ENCODE peak calls at places on chromosomes 4 and X, in ten cellular contexts. One of them, this sample, is unnamed.

GRCh38 chrX:124862304-124862703 is 457.4 kb upstream of the TEX13C start:
- DNase-seq in suprapubic skin: no peak
- DNase-seq in NT2/D1: no peak
- DNase-seq in HepG2: no peak
- DNase-seq in tibial nerve: no peak
- DNase-seq in mucosa of descending colon: no peak
- DNase-seq in left lung: no peak
- DNase-seq in neural progenitor cell: no peak
- DNase-seq in ovary: no peak
- DNase-seq in testis: no peak
- DNase-seq in this sample: no peak

GRCh38 chrX:118495958-118496762 is 545 bp downstream of the DOCK11 start:
- DNase-seq in suprapubic skin: no peak
- DNase-seq in NT2/D1: no peak
- DNase-seq in HepG2: no peak
- DNase-seq in tibial nerve: no peak
- DNase-seq in mucosa of descending colon: peak; percentile 60
- DNase-seq in left lung: peak; percentile 90
- DNase-seq in neural progenitor cell: peak; percentile 61
- DNase-seq in ovary: peak; percentile 9
- DNase-seq in testis: peak; percentile 26
- DNase-seq in this sample: peak; percentile 62

GRCh38 chrX:2497961-2498780 is 2.6 kb downstream of the DHRSX start:
- DNase-seq in suprapubic skin: no peak
- DNase-seq in NT2/D1: no peak
- DNase-seq in HepG2: peak; percentile 97
- DNase-seq in tibial nerve: no peak
- DNase-seq in mucosa of descending colon: peak; percentile 65
- DNase-seq in left lung: no peak
- DNase-seq in neural progenitor cell: no peak
- DNase-seq in ovary: no peak
- DNase-seq in testis: peak; percentile 63
- DNase-seq in this sample: peak; percentile 27

GRCh38 chr4:153274967-153275366 is 69.5 kb upstream of the MND1 start:
- DNase-seq in suprapubic skin: no peak
- DNase-seq in NT2/D1: no peak
- DNase-seq in HepG2: no peak
- DNase-seq in tibial nerve: no peak
- DNase-seq in mucosa of descending colon: no peak
- DNase-seq in left lung: no peak
- DNase-seq in neural progenitor cell: no peak
- DNase-seq in ovary: no peak
- DNase-seq in testis: no peak
- DNase-seq in this sample: no peak

GRCh38 chr4:3079694-3080123 is 5.2 kb downstream of the HTT start:
- DNase-seq in suprapubic skin: no peak
- DNase-seq in NT2/D1: no peak
- DNase-seq in HepG2: no peak
- DNase-seq in tibial nerve: no peak
- DNase-seq in mucosa of descending colon: no peak
- DNase-seq in left lung: no peak
- DNase-seq in neural progenitor cell: no peak
- DNase-seq in ovary: no peak
- DNase-seq in testis: no peak
- DNase-seq in this sample: no peak

GRCh38 chrX:68997911-68998310 is 167.3 kb downstream of the PJA1 start:
- DNase-seq in suprapubic skin: no peak
- DNase-seq in NT2/D1: no peak
- DNase-seq in HepG2: no peak
- DNase-seq in tibial nerve: no peak
- DNase-seq in mucosa of descending colon: peak; percentile 29
- DNase-seq in left lung: no peak
- DNase-seq in neural progenitor cell: no peak
- DNase-seq in ovary: peak; percentile 71
- DNase-seq in testis: peak; percentile 64
- DNase-seq in this sample: peak; percentile 31

GRCh38 chrX:125236955-125237354 is 82.7 kb upstream of the TEX13C start:
- DNase-seq in suprapubic skin: no peak
- DNase-seq in NT2/D1: no peak
- DNase-seq in HepG2: no peak
- DNase-seq in tibial nerve: no peak
- DNase-seq in mucosa of descending colon: no peak
- DNase-seq in left lung: no peak
- DNase-seq in neural progenitor cell: no peak
- DNase-seq in ovary: no peak
- DNase-seq in testis: no peak
- DNase-seq in this sample: no peak

GRCh38 chr4:139651282-139652194 is 14.1 kb upstream of the MGST2 start:
- DNase-seq in suprapubic skin: peak; percentile 93
- DNase-seq in NT2/D1: peak; percentile 49
- DNase-seq in HepG2: peak; percentile 56
- DNase-seq in tibial nerve: peak; percentile 45
- DNase-seq in mucosa of descending colon: peak; percentile 74
- DNase-seq in left lung: no peak
- DNase-seq in neural progenitor cell: peak; percentile 79
- DNase-seq in ovary: peak; percentile 92
- DNase-seq in testis: peak; percentile 90
- DNase-seq in this sample: peak; percentile 78

GRCh38 chr4:107380190-107380589 is 339.8 kb downstream of the PAPSS1 start:
- DNase-seq in suprapubic skin: no peak
- DNase-seq in NT2/D1: no peak
- DNase-seq in HepG2: no peak
- DNase-seq in tibial nerve: no peak
- DNase-seq in mucosa of descending colon: no peak
- DNase-seq in left lung: no peak
- DNase-seq in neural progenitor cell: no peak
- DNase-seq in ovary: no peak
- DNase-seq in testis: no peak
- DNase-seq in this sample: no peak

GRCh38 chr4:153676491-153676890 is 7.6 kb upstream of the TLR2 start:
- DNase-seq in suprapubic skin: no peak
- DNase-seq in NT2/D1: no peak
- DNase-seq in HepG2: no peak
- DNase-seq in tibial nerve: no peak
- DNase-seq in mucosa of descending colon: no peak
- DNase-seq in left lung: no peak
- DNase-seq in neural progenitor cell: no peak
- DNase-seq in ovary: no peak
- DNase-seq in testis: no peak
- DNase-seq in this sample: no peak

GRCh38 chrX:7904557-7904956 is 22.7 kb downstream of the PNPLA4 start:
- DNase-seq in suprapubic skin: no peak
- DNase-seq in NT2/D1: no peak
- DNase-seq in HepG2: no peak
- DNase-seq in tibial nerve: no peak
- DNase-seq in mucosa of descending colon: no peak
- DNase-seq in left lung: no peak
- DNase-seq in neural progenitor cell: no peak
- DNase-seq in ovary: no peak
- DNase-seq in testis: no peak
- DNase-seq in this sample: no peak

GRCh38 chrX:47817897-47818296 is 18.8 kb upstream of the ZNF81 start:
- DNase-seq in suprapubic skin: no peak
- DNase-seq in NT2/D1: no peak
- DNase-seq in HepG2: no peak
- DNase-seq in tibial nerve: no peak
- DNase-seq in mucosa of descending colon: no peak
- DNase-seq in left lung: no peak
- DNase-seq in neural progenitor cell: no peak
- DNase-seq in ovary: no peak
- DNase-seq in testis: no peak
- DNase-seq in this sample: no peak

GRCh38 chr4:173318648-173319211 is 15.4 kb downstream of the HMGB2 start:
- DNase-seq in suprapubic skin: no peak
- DNase-seq in NT2/D1: no peak
- DNase-seq in HepG2: peak; percentile 10
- DNase-seq in tibial nerve: no peak
- DNase-seq in mucosa of descending colon: no peak
- DNase-seq in left lung: no peak
- DNase-seq in neural progenitor cell: no peak
- DNase-seq in ovary: no peak
- DNase-seq in testis: no peak
- DNase-seq in this sample: no peak
- H3K36me3 ChIP-seq in suprapubic skin: peaks cover 22% of the 10 kb centered on the region
- H3K36me3 ChIP-seq in NT2/D1: peaks cover 38% of the 10 kb centered on the region
- H3K36me3 ChIP-seq in HepG2: no peaks in the 10 kb centered on the region
- H3K36me3 ChIP-seq in tibial nerve: peaks cover 52% of the 10 kb centered on the region
- H3K36me3 ChIP-seq in mucosa of descending colon: no peaks in the 10 kb centered on the region
- H3K36me3 ChIP-seq in left lung: no peaks in the 10 kb centered on the region
- H3K36me3 ChIP-seq in neural progenitor cell: no peaks in the 10 kb centered on the region
- H3K36me3 ChIP-seq in ovary: no peaks in the 10 kb centered on the region
- H3K36me3 ChIP-seq in testis: no peaks in the 10 kb centered on the region
- H3K36me3 ChIP-seq in this sample: no peaks in the 10 kb centered on the region

DNA sequence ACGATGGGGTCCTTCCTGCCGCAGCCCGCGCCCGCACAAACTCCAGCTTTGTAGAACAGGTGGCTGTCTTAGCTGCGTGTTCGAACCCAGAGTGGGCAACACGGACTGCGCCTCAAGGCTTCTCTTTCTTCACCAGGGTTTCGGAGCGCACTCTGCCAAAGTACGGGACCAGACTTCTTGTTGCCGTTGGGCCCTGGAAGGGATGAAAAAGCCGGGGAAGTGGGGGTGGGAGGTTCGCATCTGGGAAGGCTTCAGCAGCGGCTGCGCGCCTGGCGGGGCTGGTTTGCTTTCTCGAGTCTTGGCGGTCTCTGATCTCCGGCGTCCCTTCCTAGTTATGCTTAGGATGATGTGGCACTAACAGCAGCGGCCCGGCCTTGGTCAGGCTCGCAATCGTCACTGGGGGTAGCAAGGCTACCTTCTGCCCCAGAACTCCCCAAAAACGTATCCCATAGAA is 673 bp downstream of the PARM1 start:
- DNase-seq in suprapubic skin: no peak
- DNase-seq in NT2/D1: no peak
- DNase-seq in HepG2: no peak
- DNase-seq in tibial nerve: no peak
- DNase-seq in mucosa of descending colon: peak; percentile 51
- DNase-seq in left lung: peak; percentile 77
- DNase-seq in neural progenitor cell: peak; percentile 27
- DNase-seq in ovary: peak; percentile 8
- DNase-seq in testis: peak; percentile 52
- DNase-seq in this sample: peak; percentile 40
- H3K4me3 ChIP-seq in suprapubic skin: peak overlapping the region; percentile 59
- H3K4me3 ChIP-seq in NT2/D1: peak overlapping the region; percentile 62
- H3K4me3 ChIP-seq in HepG2: peak overlapping the region; percentile 30
- H3K4me3 ChIP-seq in tibial nerve: peak overlapping the region; percentile 49
- H3K4me3 ChIP-seq in mucosa of descending colon: peak overlapping the region; percentile 37
- H3K4me3 ChIP-seq in left lung: peak overlapping the region; percentile 53
- H3K4me3 ChIP-seq in neural progenitor cell: peak overlapping the region; percentile 68
- H3K4me3 ChIP-seq in ovary: peak overlapping the region; percentile 78
- H3K4me3 ChIP-seq in testis: peak overlapping the region; percentile 82
- H3K4me3 ChIP-seq in this sample: peak overlapping the region; percentile 72

DNA sequence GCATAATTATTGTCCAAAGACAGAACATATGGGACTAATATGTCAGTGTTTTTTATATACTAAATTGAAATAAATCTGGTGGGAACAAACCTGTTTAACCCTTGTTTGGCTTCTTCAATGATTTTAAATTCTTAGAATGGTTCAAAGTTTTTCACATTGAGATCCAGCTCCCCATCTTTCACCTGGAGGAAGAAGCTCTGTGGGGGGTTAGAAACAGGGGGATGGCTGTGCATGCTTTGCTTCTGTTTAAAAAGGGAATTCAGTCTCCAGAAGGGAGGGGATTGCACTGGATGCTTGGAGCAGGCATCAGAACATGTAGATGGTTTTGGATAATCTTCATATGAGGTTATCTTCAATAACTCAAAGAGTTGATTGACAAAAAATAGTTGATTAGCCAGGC is 72.1 kb downstream of the GALNT7 start:
- DNase-seq in suprapubic skin: no peak
- DNase-seq in NT2/D1: no peak
- DNase-seq in HepG2: no peak
- DNase-seq in tibial nerve: no peak
- DNase-seq in mucosa of descending colon: no peak
- DNase-seq in left lung: no peak
- DNase-seq in neural progenitor cell: no peak
- DNase-seq in ovary: no peak
- DNase-seq in testis: no peak
- DNase-seq in this sample: no peak
- H3K4me1 ChIP-seq in suprapubic skin: peaks cover 15% of the 10 kb centered on the region
- H3K4me1 ChIP-seq in NT2/D1: peaks cover 2% of the 10 kb centered on the region
- H3K4me1 ChIP-seq in HepG2: no peaks in the 10 kb centered on the region
- H3K4me1 ChIP-seq in tibial nerve: no peaks in the 10 kb centered on the region
- H3K4me1 ChIP-seq in mucosa of descending colon: peaks cover 8% of the 10 kb centered on the region
- H3K4me1 ChIP-seq in left lung: no peaks in the 10 kb centered on the region
- H3K4me1 ChIP-seq in neural progenitor cell: peaks cover 41% of the 10 kb centered on the region
- H3K4me1 ChIP-seq in ovary: peaks cover 6% of the 10 kb centered on the region
- H3K4me1 ChIP-seq in testis: peaks cover 25% of the 10 kb centered on the region
- H3K4me1 ChIP-seq in this sample: peaks cover 8% of the 10 kb centered on the region

GRCh38 chr4:121823505-121824170 is at the start of gene CCNA2:
- DNase-seq in suprapubic skin: peak; percentile 98
- DNase-seq in NT2/D1: peak; percentile 96
- DNase-seq in HepG2: peak; percentile 95
- DNase-seq in tibial nerve: peak; percentile 94
- DNase-seq in mucosa of descending colon: peak; percentile 98
- DNase-seq in left lung: peak; percentile 96
- DNase-seq in neural progenitor cell: peak; percentile 99
- DNase-seq in ovary: peak; percentile 93
- DNase-seq in testis: peak; percentile 99
- DNase-seq in this sample: peak; percentile 97
- H3K36me3 ChIP-seq in suprapubic skin: peaks cover 10% of the 10 kb centered on the region
- H3K36me3 ChIP-seq in NT2/D1: peaks cover 45% of the 10 kb centered on the region
- H3K36me3 ChIP-seq in HepG2: peaks cover 2% of the 10 kb centered on the region
- H3K36me3 ChIP-seq in tibial nerve: peaks cover 42% of the 10 kb centered on the region
- H3K36me3 ChIP-seq in mucosa of descending colon: no peaks in the 10 kb centered on the region
- H3K36me3 ChIP-seq in left lung: no peaks in the 10 kb centered on the region
- H3K36me3 ChIP-seq in neural progenitor cell: peaks cover 17% of the 10 kb centered on the region
- H3K36me3 ChIP-seq in ovary: no peaks in the 10 kb centered on the region
- H3K36me3 ChIP-seq in testis: no peaks in the 10 kb centered on the region
- H3K36me3 ChIP-seq in this sample: no peaks in the 10 kb centered on the region

DNA sequence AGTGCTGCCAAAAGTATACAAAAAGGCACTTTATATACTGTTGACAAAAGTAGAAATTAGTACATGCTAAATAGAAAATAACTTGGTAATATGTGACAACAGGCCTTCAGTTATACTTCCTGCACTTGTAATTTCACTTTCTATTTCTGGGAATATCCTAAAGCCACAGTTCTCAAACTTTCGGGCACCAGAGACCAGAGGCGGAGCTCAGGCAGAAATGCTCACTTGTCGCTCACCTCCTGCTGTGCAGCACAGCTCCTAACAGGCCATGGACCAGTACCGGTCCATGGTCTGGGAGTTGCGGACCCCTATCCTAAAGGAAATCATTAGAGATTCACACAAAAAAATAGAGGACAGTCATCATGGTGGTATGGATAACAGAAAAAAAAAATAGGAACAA is 25.7 kb downstream of the ACSL4 start:
- DNase-seq in suprapubic skin: no peak
- DNase-seq in NT2/D1: no peak
- DNase-seq in HepG2: no peak
- DNase-seq in tibial nerve: no peak
- DNase-seq in mucosa of descending colon: peak; percentile 5
- DNase-seq in left lung: no peak
- DNase-seq in neural progenitor cell: no peak
- DNase-seq in ovary: no peak
- DNase-seq in testis: no peak
- DNase-seq in this sample: no peak
- H3K4me3 ChIP-seq in suprapubic skin: no peak overlapping the region
- H3K4me3 ChIP-seq in NT2/D1: no peak overlapping the region
- H3K4me3 ChIP-seq in HepG2: no peak overlapping the region
- H3K4me3 ChIP-seq in tibial nerve: no peak overlapping the region
- H3K4me3 ChIP-seq in mucosa of descending colon: no peak overlapping the region
- H3K4me3 ChIP-seq in left lung: no peak overlapping the region
- H3K4me3 ChIP-seq in neural progenitor cell: no peak overlapping the region
- H3K4me3 ChIP-seq in ovary: no peak overlapping the region
- H3K4me3 ChIP-seq in testis: no peak overlapping the region
- H3K4me3 ChIP-seq in this sample: no peak overlapping the region